ENCODE peak calls at places on chromosome 14, in four cellular contexts. X is mesothelial cell of epicardium, Z is neural crest cell, F is choroid plexus epithelial cell. P is an unnamed sample.
A peak's percentile ranks its signal among the peaks of the same experiment; 100 is the strongest.

GRCh38 chr14:74637184-74637562 is 25.1 kb upstream of the LTBP2 start:
- DNase-seq in Z (no peak), X (no peak), F (peak; percentile 35), P (no peak)

GRCh38 chr14:92122761-92123160 is 992 bp downstream of the CPSF2 start:
- DNase-seq in F (peak; percentile 12), X (no peak), Z (no peak), P (no peak)

GRCh38 chr14:54450535-54450934 is 9.4 kb upstream of the CNIH1 start:
- DNase-seq in Z (no peak), X (no peak), F (peak; percentile 65), P (no peak)

GRCh38 chr14:29759521-29760340 is 167.9 kb downstream of the PRKD1 start:
- DNase-seq in F (no peak), X (no peak), Z (no peak), P (no peak)

GRCh38 chr14:99176156-99176945 is 95.6 kb downstream of the BCL11B start:
- DNase-seq in Z (no peak), F (no peak), X (no peak), P (no peak)

GRCh38 chr14:21244546-21244945 is 24.7 kb downstream of the HNRNPC start:
- DNase-seq in F (no peak), X (no peak), Z (no peak), P (no peak)

GRCh38 chr14:102770910-102771543 is 6.2 kb upstream of the TRAF3 start:
- DNase-seq in F (no peak), X (no peak), Z (no peak), P (no peak)

GRCh38 chr14:56059054-56059453 is 59.2 kb upstream of the PELI2 start:
- DNase-seq in X (no peak), Z (no peak), F (no peak), P (no peak)

GRCh38 chr14:68088463-68088862 is 268.9 kb downstream of the RAD51B start:
- DNase-seq in X (no peak), Z (no peak), F (peak; percentile 19), P (no peak)

GRCh38 chr14:100241279-100241678 is 2.3 kb downstream of the YY1 start:
- DNase-seq in X (no peak), Z (no peak), F (peak; percentile 36), P (no peak)

GRCh38 chr14:22797017-22797917 is 18.0 kb downstream of the SLC7A7 start:
- DNase-seq in F (no peak), Z (no peak), X (no peak), P (no peak)

GRCh38 chr14:24690492-24690891 is 56.5 kb upstream of the GZMB start:
- DNase-seq in Z (no peak), X (no peak), F (no peak), P (no peak)

GRCh38 chr14:105503918-105504692 is 13.1 kb downstream of the TEDC1 start:
- DNase-seq in X (peak; percentile 20), F (no peak), Z (no peak), P (no peak)

GRCh38 chr14:93954900-93955891 is 21.2 kb downstream of the ASB2 start:
- DNase-seq in X (no peak), F (no peak), Z (no peak), P (no peak)

GRCh38 chr14:104370256-104370870 is 209.2 kb upstream of the C14orf180 start:
- DNase-seq in X (no peak), Z (no peak), F (peak; percentile 4), P (no peak)

GRCh38 chr14:73995977-73996378 is 23.1 kb downstream of the ENTPD5 start:
- DNase-seq in Z (no peak), F (no peak), X (no peak), P (no peak)

GRCh38 chr14:75591987-75592575 is 13.7 kb downstream of the FLVCR2 start:
- DNase-seq in Z (no peak), F (no peak), X (no peak), P (no peak)

GRCh38 chr14:75518625-75519024 is 3.6 kb upstream of the BATF start:
- DNase-seq in F (peak; percentile 38), Z (no peak), X (no peak), P (no peak)

GRCh38 chr14:75725481-75725880 is 64.4 kb downstream of the TTLL5 start:
- DNase-seq in F (no peak), Z (no peak), X (no peak), P (no peak)

GRCh38 chr14:63510538-63510937 is 32.6 kb downstream of the PPP2R5E start:
- DNase-seq in F (peak; percentile 88), Z (no peak), X (no peak), P (no peak)

GRCh38 chr14:60266021-60266937 is 17.3 kb downstream of the PPM1A start:
- DNase-seq in X (no peak), Z (no peak), F (peak; percentile 56), P (no peak)

GRCh38 chr14:69443296-69443805 is 41.2 kb upstream of the PLEKHD1 start:
- DNase-seq in Z (no peak), F (no peak), X (no peak), P (no peak)

GRCh38 chr14:103539056-103539825 is 10.2 kb downstream of the TRMT61A start:
- DNase-seq in X (no peak), F (no peak), Z (no peak), P (no peak)

GRCh38 chr14:52907949-52908348 is 42.9 kb downstream of the FERMT2 start:
- DNase-seq in F (no peak), Z (no peak), X (no peak), P (no peak)

GRCh38 chr14:62269204-62269603 is 507.0 kb downstream of the SNAPC1 start:
- DNase-seq in F (peak; percentile 2), Z (no peak), X (no peak), P (no peak)

GRCh38 chr14:102545461-102546265 is 36.1 kb upstream of the ANKRD9 start:
- DNase-seq in F (peak; percentile 76), Z (no peak), X (no peak), P (no peak)

GRCh38 chr14:105411017-105411941 is 8.3 kb upstream of the MTA1 start:
- DNase-seq in Z (no peak), X (no peak), F (peak; percentile 49), P (no peak)

GRCh38 chr14:62497708-62498107 is 547.5 kb downstream of the KCNH5 start:
- DNase-seq in X (no peak), Z (no peak), F (no peak), P (no peak)

GRCh38 chr14:61925732-61926445 is 163.7 kb downstream of the SNAPC1 start:
- DNase-seq in Z (no peak), F (no peak), X (no peak), P (no peak)

GRCh38 chr14:25537846-25538455 is 488.0 kb upstream of the STXBP6 start:
- DNase-seq in F (peak; percentile 2), X (no peak), Z (peak; percentile 37), P (peak; percentile 27)

GRCh38 chr14:94382684-94383663 is 5.4 kb downstream of the SERPINA1 start:
- DNase-seq in Z (no peak), X (no peak), F (no peak), P (no peak)

GRCh38 chr14:22864979-22865378 is 6.6 kb upstream of the LRP10 start:
- DNase-seq in F (no peak), X (no peak), Z (no peak), P (no peak)

GRCh38 chr14:24921903-24922302 is 128.0 kb downstream of the STXBP6 start:
- DNase-seq in F (peak; percentile 37), X (no peak), Z (no peak), P (no peak)

GRCh38 chr14:61460853-61461611 is 139.7 kb downstream of the PRKCH start:
- DNase-seq in Z (no peak), X (no peak), F (peak; percentile 26), P (no peak)

GRCh38 chr14:22614240-22614799 is 16.2 kb downstream of the ABHD4 start:
- DNase-seq in Z (no peak), X (no peak), F (peak; percentile 98), P (no peak)

GRCh38 chr14:54003064-54003463 is 46.4 kb upstream of the BMP4 start:
- DNase-seq in Z (no peak), F (no peak), X (no peak), P (no peak)

GRCh38 chr14:101814869-101815268 is 53.4 kb downstream of the PPP2R5C start:
- DNase-seq in F (no peak), Z (no peak), X (no peak), P (no peak)

GRCh38 chr14:49853572-49854375 is 1.2 kb upstream of the NEMF start:
- DNase-seq in F (peak; percentile 93), X (peak; percentile 38), Z (peak; percentile 68), P (peak; percentile 40)

GRCh38 chr14:49852351-49853157 is at the start of gene NEMF:
- DNase-seq in F (peak; percentile 91), Z (peak; percentile 98), X (peak; percentile 60), P (peak; percentile 72)

GRCh38 chr14:49849213-49849847 is 3.3 kb downstream of the NEMF start:
- DNase-seq in Z (no peak), F (no peak), X (no peak), P (no peak)

GRCh38 chr14:49857427-49858003 is 4.9 kb upstream of the NEMF start:
- DNase-seq in Z (no peak), X (no peak), F (no peak), P (no peak)

GRCh38 chr14:49853158-49853477 is 530 bp upstream of the NEMF start:
- DNase-seq in X (no peak), Z (no peak), F (no peak), P (no peak)
- TF ChIP-seq CTCF in X (peak; percentile 1), Z (no peak), F (no peak), P (peak; percentile 23)

GRCh38 chr14:34766611-34767010 is 52.2 kb upstream of the CFL2 start:
- DNase-seq in X (no peak), F (peak; percentile 51), Z (no peak), P (no peak)

GRCh38 chr14:34770901-34771300 is 56.5 kb upstream of the CFL2 start:
- DNase-seq in X (no peak), Z (no peak), F (peak; percentile 25), P (no peak)

GRCh38 chr14:34766060-34766459 is 51.7 kb upstream of the CFL2 start:
- DNase-seq in Z (no peak), X (no peak), F (peak; percentile 25), P (no peak)
- TF ChIP-seq CTCF in Z (peak; percentile 36), X (no peak), F (peak; percentile 36), P (peak; percentile 17)

GRCh38 chr14:58068306-58068705 is 83.7 kb downstream of the ARMH4 start:
- DNase-seq in Z (no peak), F (no peak), X (no peak), P (no peak)

GRCh38 chr14:58061581-58061980 is 90.4 kb downstream of the ARMH4 start:
- DNase-seq in F (no peak), Z (no peak), X (no peak), P (no peak)

GRCh38 chr14:58071341-58071740 is 80.7 kb downstream of the ARMH4 start:
- DNase-seq in X (no peak), Z (no peak), F (no peak), P (no peak)

GRCh38 chr14:58060898-58061297 is 91.1 kb downstream of the ARMH4 start:
- DNase-seq in Z (no peak), F (no peak), X (no peak), P (no peak)

GRCh38 chr14:58066115-58066514 is 85.9 kb downstream of the ARMH4 start:
- DNase-seq in F (no peak), Z (no peak), X (no peak), P (no peak)
- TF ChIP-seq CTCF in F (no peak), Z (no peak), X (no peak), P (no peak)

GRCh38 chr14:87992720-87993484 is at the start of gene GALC:
- DNase-seq in Z (peak; percentile 85), X (peak; percentile 81), F (peak; percentile 93), P (peak; percentile 85)
- TF ChIP-seq CTCF in Z (no peak), X (no peak), F (no peak), P (no peak)

P was measured in progenitor cell of endocrine pancreas.